ENCODE peak calls at places on chromosomes 4 and X, in four cellular contexts. I is glutamatergic neuron; F is stimulated activated CD8-positive, alpha-beta memory T cell treated with anti-CD3 and anti-CD28 coated beads, Interleukin-7, amount 100 ng/mL, for 1 hour; S is ascending aorta. K is an unnamed sample.

GRCh38 chrX:63581906-63582305 is 203.1 kb downstream of the ARHGEF9 start:
- DNase-seq in F (no peak), I (no peak), S (no peak), K (no peak)

GRCh38 chr4:52665592-52665991 is 6.5 kb upstream of the USP46 start:
- DNase-seq in I (no peak), S (no peak), F (no peak), K (no peak)

GRCh38 chrX:88940904-88941303 is 193.9 kb downstream of the CPXCR1 start:
- DNase-seq in F (no peak), I (no peak), S (no peak), K (no peak)

GRCh38 chr4:107853444-107854325 is 29.0 kb downstream of the SGMS2 start:
- DNase-seq in S (no peak), I (no peak), F (no peak), K (no peak)

GRCh38 chr4:75137302-75137701 is 204.4 kb downstream of the PARM1 start:
- DNase-seq in S (no peak), F (no peak), I (no peak), K (no peak)

GRCh38 chrX:129808163-129808828 is 28.5 kb downstream of the SASH3 start:
- DNase-seq in S (no peak), I (no peak), F (no peak), K (no peak)

GRCh38 chr4:79516114-79516513 is 108.1 kb upstream of the GK2 start:
- DNase-seq in I (no peak), S (no peak), F (no peak), K (no peak)

GRCh38 chr4:150801833-150802232 is 213.3 kb downstream of the LRBA start:
- DNase-seq in I (no peak), S (no peak), F (no peak), K (no peak)

GRCh38 chr4:168981460-168981859 is 28.6 kb downstream of the CBR4 start:
- DNase-seq in S (no peak), I (no peak), F (no peak), K (no peak)

GRCh38 chr4:29927895-29928294 is 792.3 kb upstream of the PCDH7 start:
- DNase-seq in I (no peak), S (no peak), F (no peak), K (no peak)

GRCh38 chrX:69133561-69134542 is 31.4 kb downstream of the PJA1 start:
- DNase-seq in S (no peak), F (no peak), I (peak; percentile 19), K (no peak)

GRCh38 chrX:10972731-10973130 is 138.4 kb upstream of the HCCS start:
- DNase-seq in F (no peak), S (no peak), I (no peak), K (no peak)

GRCh38 chr4:106238819-106239420 is 77.1 kb downstream of the TBCK start:
- DNase-seq in S (no peak), F (no peak), I (no peak), K (no peak)

GRCh38 chrX:119015407-119016242 is 41.2 kb downstream of the LONRF3 start:
- DNase-seq in S (peak; percentile 83), F (no peak), I (no peak), K (no peak)

GRCh38 chrX:51899741-51900140 is 6.3 kb downstream of the MAGED1 start:
- DNase-seq in F (no peak), I (no peak), S (no peak), K (no peak)

GRCh38 chrX:103861200-103861599 is 29.1 kb upstream of the RAB9B start:
- DNase-seq in S (no peak), I (no peak), F (no peak), K (no peak)

GRCh38 chrX:24561121-24561520 is 86.0 kb downstream of the PCYT1B start:
- DNase-seq in F (no peak), S (no peak), I (no peak), K (no peak)

GRCh38 chrX:114087543-114087942 is 496.3 kb upstream of the HTR2C start:
- DNase-seq in S (no peak), F (no peak), I (no peak), K (no peak)

GRCh38 chr4:89021678-89022077 is 35.3 kb downstream of the FAM13A start:
- DNase-seq in I (no peak), F (no peak), S (no peak), K (no peak)

GRCh38 chr4:83197555-83198235 is 83.2 kb upstream of the PLAC8 start:
- DNase-seq in F (no peak), S (no peak), I (no peak), K (no peak)

GRCh38 chr4:142743071-142743825 is 102.9 kb downstream of the INPP4B start:
- DNase-seq in S (no peak), F (no peak), I (no peak), K (no peak)

GRCh38 chr4:1618438-1618837 is 65.7 kb downstream of the FAM53A start:
- DNase-seq in F (no peak), S (no peak), I (no peak), K (no peak)

GRCh38 chr4:128322986-128323385 is 35.4 kb upstream of the PGRMC2 start:
- DNase-seq in I (no peak), F (no peak), S (no peak), K (no peak)

GRCh38 chr4:119041951-119042560 is 93.6 kb upstream of the MYOZ2 start:
- DNase-seq in F (no peak), S (peak; percentile 80), I (peak; percentile 33), K (no peak)

GRCh38 chr4:127006509-127006908 is 626.2 kb upstream of the INTU start:
- DNase-seq in I (no peak), S (no peak), F (no peak), K (no peak)

GRCh38 chr4:102404551-102404969 is 59.3 kb upstream of the SLC39A8 start:
- DNase-seq in S (no peak), F (no peak), I (no peak), K (no peak)

GRCh38 chr4:78528327-78528726 is 23.2 kb upstream of the ANXA3 start:
- DNase-seq in F (no peak), I (no peak), S (no peak), K (no peak)

GRCh38 chr4:41204400-41204978 is 9.9 kb downstream of the APBB2 start:
- DNase-seq in S (no peak), I (no peak), F (no peak), K (no peak)

GRCh38 chr4:63619771-63620170 is 789.5 kb downstream of the TECRL start:
- DNase-seq in F (no peak), I (no peak), S (no peak), K (no peak)

GRCh38 chr4:8400641-8401325 is 39.7 kb downstream of the ACOX3 start:
- DNase-seq in S (no peak), F (no peak), I (no peak), K (no peak)

GRCh38 chr4:109560687-109561452 is 824 bp downstream of the MCUB start:
- DNase-seq in S (peak; percentile 73), F (peak; percentile 24), I (no peak), K (peak; percentile 13)

GRCh38 chrX:115898382-115899001 is 272.1 kb upstream of the AGTR2 start:
- DNase-seq in S (peak; percentile 84), F (no peak), I (peak; percentile 14), K (no peak)

GRCh38 chr4:35325908-35326453 is 918.3 kb downstream of the ARAP2 start:
- DNase-seq in F (no peak), S (no peak), I (no peak), K (no peak)

GRCh38 chr4:128158894-128159293 is 97.8 kb downstream of the LARP1B start:
- DNase-seq in S (no peak), F (no peak), I (no peak), K (no peak)

GRCh38 chr4:96649536-96649935 is 809.6 kb downstream of the PDHA2 start:
- DNase-seq in S (no peak), F (no peak), I (no peak), K (no peak)

GRCh38 chr4:145540235-145540634 is 58.6 kb downstream of the SMAD1 start:
- DNase-seq in F (no peak), S (no peak), I (no peak), K (no peak)

GRCh38 chr4:2320152-2320551 is 58.2 kb upstream of the MXD4 start:
- DNase-seq in S (peak; percentile 61), I (no peak), F (no peak), K (no peak)

GRCh38 chr4:15003441-15003890 is 1.2 kb downstream of the CPEB2 start:
- DNase-seq in F (peak; percentile 35), I (peak; percentile 66), S (peak; percentile 72), K (peak; percentile 54)